ENCODE peak calls at places on chromosomes 2 and 18, in four cellular contexts. N is brain microvascular endothelial cell, T is IMR-90, W is PC-3. B is an unnamed sample.

GRCh38 chr2:83972123-83972522 is 487.0 kb downstream of the SUCLG1 start:
- DNase-seq in W (peak), N (no peak), T (no peak), B (peak)

GRCh38 chr18:28801876-28802275 is 624.9 kb upstream of the CDH2 start:
- DNase-seq in W (no peak), T (no peak), N (no peak), B (no peak)

GRCh38 chr18:76496200-76496890 is 1.3 kb upstream of the ZNF516 start:
- DNase-seq in T (peak), N (peak), W (no peak), B (peak)

GRCh38 chr2:33069894-33070651 is 123.3 kb downstream of the LTBP1 start:
- DNase-seq in T (peak), N (peak), W (peak), B (peak)

GRCh38 chr2:37201766-37202165 is 5.5 kb downstream of the CEBPZOS start:
- DNase-seq in W (no peak), T (peak), N (peak), B (no peak)

GRCh38 chr2:197174539-197175094 is 136.0 kb downstream of the ANKRD44 start:
- DNase-seq in W (peak), N (peak), T (peak), B (peak)

GRCh38 chr2:21467910-21468309 is 344.1 kb downstream of the TDRD15 start:
- DNase-seq in W (no peak), T (peak), N (no peak), B (no peak)

GRCh38 chr2:175009917-175010621 is 4.9 kb upstream of the CHN1 start:
- DNase-seq in N (no peak), T (no peak), W (no peak), B (no peak)

GRCh38 chr2:21052044-21052443 is 8.2 kb upstream of the APOB start:
- DNase-seq in N (no peak), T (no peak), W (no peak), B (peak)

GRCh38 chr2:224608104-224608503 is 22.9 kb upstream of the CUL3 start:
- DNase-seq in N (no peak), T (no peak), W (peak), B (no peak)

GRCh38 chr2:25132296-25132630 is 36.1 kb downstream of the POMC start:
- DNase-seq in T (no peak), W (no peak), N (no peak), B (no peak)

GRCh38 chr2:111706481-111707001 is 177.5 kb downstream of the ANAPC1 start:
- DNase-seq in N (no peak), W (no peak), T (no peak), B (no peak)

GRCh38 chr2:201148434-201148833 is 32.5 kb downstream of the CFLAR start:
- DNase-seq in W (no peak), N (no peak), T (no peak), B (no peak)

GRCh38 chr18:12046751-12047335 is 46.8 kb upstream of the ANKRD62 start:
- DNase-seq in W (no peak), N (no peak), T (no peak), B (no peak)

GRCh38 chr2:138035597-138036217 is 71.4 kb downstream of the HNMT start:
- DNase-seq in T (no peak), W (no peak), N (no peak), B (peak)

GRCh38 chr2:180279581-180279980 is 272.5 kb upstream of the CWC22 start:
- DNase-seq in W (no peak), N (no peak), T (no peak), B (no peak)

DNA sequence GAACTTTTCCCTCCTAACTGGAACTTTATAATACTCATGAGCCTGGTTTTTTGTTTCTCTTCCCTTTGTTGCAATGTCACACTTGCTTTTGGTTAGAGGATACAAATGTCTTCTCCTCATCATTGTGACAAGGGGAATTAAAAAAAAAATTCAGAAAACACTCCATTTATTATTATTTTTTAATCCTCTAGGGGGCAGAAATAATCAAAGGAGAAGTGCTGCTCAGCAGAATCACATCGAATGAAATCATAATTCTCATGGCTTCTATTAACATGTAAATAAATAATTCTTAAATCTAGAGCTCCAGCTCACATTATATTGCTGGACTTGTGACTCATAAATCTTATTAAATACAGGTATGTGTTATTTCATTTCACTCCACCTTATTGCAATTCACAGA is 273.8 kb downstream of the TRIB2 start:
- DNase-seq in T (no peak), N (no peak), W (peak), B (no peak)
- TF ChIP-seq CTCF in T (peak), N (peak), W (peak), B (no peak)

GRCh38 chr2:18742382-18742781 is 153.0 kb upstream of the NT5C1B start:
- DNase-seq in N (no peak), W (no peak), T (no peak), B (no peak)
- TF ChIP-seq CTCF in N (peak), W (peak), T (no peak), B (no peak)

GRCh38 chr2:170685591-170685990 is 29.5 kb upstream of the SP5 start:
- DNase-seq in T (no peak), N (no peak), W (no peak), B (no peak)
- TF ChIP-seq CTCF in T (no peak), N (no peak), W (no peak), B (no peak)

DNA sequence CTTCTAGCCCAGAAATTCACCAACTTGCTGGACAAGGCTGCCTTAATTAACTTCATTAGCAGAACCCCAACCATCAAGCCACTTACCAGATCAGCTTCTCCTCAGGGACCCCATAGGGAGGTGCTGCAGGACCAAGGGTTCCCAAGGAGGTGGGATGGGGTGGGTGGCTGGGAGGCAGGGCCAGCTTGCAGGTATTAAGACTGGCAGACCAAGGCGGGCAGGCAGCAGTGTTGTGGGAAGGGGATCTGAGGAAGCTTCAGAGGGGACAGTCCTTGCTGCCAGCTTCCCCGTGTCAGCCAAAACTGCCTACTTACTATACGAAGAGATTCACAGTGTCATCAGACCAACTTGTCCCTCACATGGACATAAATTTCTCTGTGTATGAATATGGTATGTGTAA is 6.9 kb downstream of the SERPINB2 start:
- DNase-seq in N (no peak), T (no peak), W (no peak), B (peak)
- TF ChIP-seq CTCF in N (no peak), T (no peak), W (no peak), B (no peak)

DNA sequence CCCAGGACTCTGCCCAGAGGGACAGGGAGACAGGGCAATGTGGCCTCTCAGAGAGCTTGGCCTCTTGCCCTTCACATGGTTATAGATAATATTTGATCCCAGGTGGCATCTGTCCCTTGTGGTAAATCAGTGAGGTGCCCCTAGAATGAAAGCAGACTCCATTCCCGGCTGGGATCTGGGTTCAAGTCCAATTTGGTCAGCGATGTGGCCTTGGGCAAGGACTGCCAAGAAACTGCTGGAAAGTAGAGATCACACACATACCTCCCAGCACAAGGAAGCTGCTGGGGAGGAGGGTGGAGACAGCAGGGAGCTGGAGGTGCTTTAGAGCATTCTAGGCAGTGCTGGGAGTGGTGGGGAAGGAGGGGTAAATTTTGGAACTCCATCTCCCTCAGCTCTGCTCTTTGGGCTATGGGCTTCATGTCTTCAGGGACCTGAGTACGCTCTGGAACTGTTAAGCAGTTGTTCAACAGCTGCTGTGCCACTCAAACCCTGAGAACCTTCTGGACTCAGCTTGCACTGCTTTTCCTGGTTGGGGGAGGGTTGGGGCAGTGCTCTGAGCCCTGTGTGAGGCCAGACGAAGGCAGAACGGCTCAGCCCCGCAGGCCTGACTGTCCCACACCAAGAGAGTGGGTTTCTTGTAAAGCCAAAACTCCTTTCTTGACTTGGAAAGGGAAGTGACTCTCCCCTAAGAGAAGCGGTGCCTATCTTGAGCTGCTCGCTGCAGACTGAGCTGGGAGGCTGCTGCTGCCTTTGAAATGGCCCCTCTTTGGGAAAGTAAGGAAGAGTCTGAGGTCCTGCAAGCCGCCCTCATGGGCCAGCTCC is 23.0 kb downstream of the INPP5D start:
- DNase-seq in N (no peak), W (no peak), T (no peak), B (no peak)
- TF ChIP-seq CTCF in N (no peak), W (no peak), T (no peak), B (no peak)

GRCh38 chr2:11936761-11937160 is 190.3 kb downstream of the LPIN1 start:
- DNase-seq in N (no peak), T (no peak), W (no peak), B (no peak)

GRCh38 chr2:11940799-11941198 is 194.4 kb downstream of the LPIN1 start:
- DNase-seq in N (no peak), W (no peak), T (no peak), B (no peak)

GRCh38 chr2:11940121-11940743 is 193.8 kb downstream of the LPIN1 start:
- DNase-seq in T (no peak), N (no peak), W (no peak), B (no peak)

GRCh38 chr2:11939523-11939922 is 193.1 kb downstream of the LPIN1 start:
- DNase-seq in W (no peak), T (no peak), N (no peak), B (no peak)

GRCh38 chr2:11938196-11938595 is 191.8 kb downstream of the LPIN1 start:
- DNase-seq in W (no peak), T (peak), N (no peak), B (peak)
- TF ChIP-seq CTCF in W (no peak), T (no peak), N (no peak), B (no peak)